ENCODE peak calls at places on chromosome 16, in four cellular contexts. E is transverse colon, F is tibial nerve, A is sigmoid colon. U is an unnamed sample.
A peak's percentile ranks its signal among the peaks of the same experiment; 100 is the strongest.

GRCh38 chr16:25106567-25107465 is 4.7 kb upstream of the LCMT1 start:
- DNase-seq in E (peak; percentile 96), F (peak; percentile 90), A (peak; percentile 98), U (peak; percentile 97)

GRCh38 chr16:66830422-66831404 is at the start of gene NAE1:
- DNase-seq in E (peak; percentile 90), F (peak; percentile 69), A (peak; percentile 89), U (peak; percentile 89)

GRCh38 chr16:54212893-54213292 is 73.7 kb downstream of the IRX3 start:
- DNase-seq in E (no peak), F (no peak), A (no peak), U (no peak)

GRCh38 chr16:80526418-80527061 is 14.3 kb upstream of the DYNLRB2 start:
- DNase-seq in E (peak; percentile 42), F (peak; percentile 23), A (no peak), U (peak; percentile 48)

GRCh38 chr16:70160821-70161220 is 12.8 kb upstream of the CLEC18C start:
- DNase-seq in E (no peak), F (no peak), A (no peak), U (no peak)

GRCh38 chr16:48201515-48202201 is 42.4 kb upstream of the LONP2 start:
- DNase-seq in E (no peak), F (no peak), A (no peak), U (no peak)

GRCh38 chr16:82240111-82240510 is 70.1 kb upstream of the MPHOSPH6 start:
- DNase-seq in E (no peak), F (no peak), A (no peak), U (no peak)

GRCh38 chr16:88810868-88811599 is 694 bp downstream of the APRT start:
- DNase-seq in E (peak; percentile 79), F (peak; percentile 70), A (peak; percentile 90), U (peak; percentile 72)

GRCh38 chr16:4346205-4346781 is 4.8 kb downstream of the PAM16 start:
- DNase-seq in E (no peak), F (no peak), A (no peak), U (no peak)

GRCh38 chr16:55418586-55418985 is 60.4 kb upstream of the MMP2 start:
- DNase-seq in E (no peak), F (no peak), A (no peak), U (no peak)

GRCh38 chr16:19115148-19116021 is 1.6 kb downstream of the ITPRIPL2 start:
- DNase-seq in E (no peak), F (no peak), A (no peak), U (no peak)

GRCh38 chr16:55487048-55487803 is 8.2 kb downstream of the MMP2 start:
- DNase-seq in E (no peak), F (peak; percentile 77), A (peak; percentile 90), U (no peak)

GRCh38 chr16:64408699-64409098 is 713.2 kb downstream of the CDH11 start:
- DNase-seq in E (no peak), F (no peak), A (no peak), U (no peak)

GRCh38 chr16:9002042-9002441 is 38.3 kb upstream of the USP7 start:
- DNase-seq in E (no peak), F (no peak), A (no peak), U (no peak)

GRCh38 chr16:8866118-8866883 is 2.5 kb downstream of the CARHSP1 start:
- DNase-seq in E (peak; percentile 54), F (peak; percentile 43), A (peak; percentile 89), U (peak; percentile 49)

GRCh38 chr16:48318630-48319029 is 66.6 kb downstream of the SIAH1 start:
- DNase-seq in E (peak; percentile 10), F (no peak), A (no peak), U (no peak)

GRCh38 chr16:46690281-46691178 is 1.1 kb downstream of the ORC6 start:
- DNase-seq in E (peak; percentile 38), F (no peak), A (no peak), U (no peak)

GRCh38 chr16:79970551-79971236 is 370.2 kb upstream of the MAF start:
- DNase-seq in E (peak; percentile 8), F (peak; percentile 52), A (peak; percentile 77), U (no peak)

GRCh38 chr16:89922884-89923639 is at the start of gene TUBB3:
- DNase-seq in E (peak; percentile 58), F (no peak), A (no peak), U (peak; percentile 69)

GRCh38 chr16:67329901-67330300 is 3.3 kb downstream of the LRRC36 start:
- DNase-seq in E (no peak), F (no peak), A (no peak), U (no peak)

GRCh38 chr16:50253511-50253903 is 12.8 kb upstream of the ADCY7 start:
- DNase-seq in E (no peak), F (no peak), A (no peak), U (no peak)

GRCh38 chr16:4306439-4307214 is 9.2 kb upstream of the GLIS2 start:
- DNase-seq in E (no peak), F (no peak), A (peak; percentile 69), U (no peak)

GRCh38 chr16:80167657-80168056 is 373.1 kb upstream of the DYNLRB2 start:
- DNase-seq in E (no peak), F (no peak), A (no peak), U (no peak)

DNA sequence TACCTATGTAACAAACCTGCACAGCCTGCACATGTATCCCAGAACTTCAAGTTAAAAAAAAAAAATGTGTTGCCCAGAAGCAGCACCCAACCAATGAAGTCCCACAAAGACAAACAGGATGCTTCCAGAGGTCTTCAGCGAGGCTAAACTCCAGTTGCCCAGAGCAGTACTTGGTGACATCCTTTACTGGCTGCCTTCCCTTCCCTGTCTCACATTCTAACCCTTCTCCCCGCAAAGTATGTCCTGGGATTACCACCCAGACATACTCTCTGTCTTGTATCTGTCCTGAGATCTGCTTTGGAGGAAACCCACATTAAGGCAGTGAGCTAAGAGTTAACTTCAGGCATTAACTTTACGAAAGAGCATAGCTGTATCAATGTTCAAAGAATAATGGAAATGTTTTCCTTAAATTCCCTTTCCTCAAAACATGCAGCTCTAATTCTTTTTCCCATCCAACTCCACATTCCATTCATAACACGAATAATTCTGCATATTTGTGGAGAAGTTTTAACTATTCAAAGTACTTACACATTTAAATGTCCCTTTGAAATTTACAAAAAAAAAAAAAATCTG is 385.2 kb downstream of the NPIPA8 start:
- DNase-seq in E (no peak), F (no peak), A (no peak), U (no peak)
- TF ChIP-seq EP300 in E (no peak), F (no peak), A (no peak), U (no peak)

GRCh38 chr16:85350973-85351372 is 238.7 kb upstream of the CIBAR2 start:
- DNase-seq in E (peak; percentile 93), F (peak; percentile 74), A (peak; percentile 98), U (peak; percentile 98)
- TF ChIP-seq EP300 in E (no peak), F (peak; percentile 71), A (peak; percentile 17), U (no peak)

GRCh38 chr16:1964506-1965471 is at the start of gene RPS2:
- DNase-seq in E (peak; percentile 99), F (peak; percentile 99), A (peak; percentile 100), U (peak; percentile 100)
- TF ChIP-seq EP300 in E (no peak), F (peak; percentile 100), A (peak; percentile 35), U (peak; percentile 54)

DNA sequence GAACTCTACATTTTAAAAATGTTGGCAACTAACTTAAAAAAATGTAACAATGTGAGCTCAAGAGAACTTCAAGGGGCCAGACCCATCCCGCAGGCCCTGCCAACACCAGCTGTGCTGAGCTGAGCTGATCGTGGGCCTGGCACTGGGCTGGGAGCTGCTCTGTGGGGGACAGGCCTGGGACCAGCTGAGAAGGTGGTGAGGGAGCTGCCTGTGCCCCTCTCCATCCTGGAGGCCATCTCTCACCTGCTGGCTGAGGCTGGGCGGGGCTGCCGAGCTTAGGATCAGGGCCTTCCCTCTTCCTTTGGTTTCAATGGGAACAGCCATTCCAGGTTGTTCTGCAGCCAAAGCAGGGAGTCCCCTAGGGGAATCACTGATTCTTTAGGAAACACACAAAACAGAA is 58.2 kb downstream of the IL21R start:
- DNase-seq in E (no peak), F (no peak), A (no peak), U (no peak)
- TF ChIP-seq EP300 in E (no peak), F (no peak), A (no peak), U (no peak)

DNA sequence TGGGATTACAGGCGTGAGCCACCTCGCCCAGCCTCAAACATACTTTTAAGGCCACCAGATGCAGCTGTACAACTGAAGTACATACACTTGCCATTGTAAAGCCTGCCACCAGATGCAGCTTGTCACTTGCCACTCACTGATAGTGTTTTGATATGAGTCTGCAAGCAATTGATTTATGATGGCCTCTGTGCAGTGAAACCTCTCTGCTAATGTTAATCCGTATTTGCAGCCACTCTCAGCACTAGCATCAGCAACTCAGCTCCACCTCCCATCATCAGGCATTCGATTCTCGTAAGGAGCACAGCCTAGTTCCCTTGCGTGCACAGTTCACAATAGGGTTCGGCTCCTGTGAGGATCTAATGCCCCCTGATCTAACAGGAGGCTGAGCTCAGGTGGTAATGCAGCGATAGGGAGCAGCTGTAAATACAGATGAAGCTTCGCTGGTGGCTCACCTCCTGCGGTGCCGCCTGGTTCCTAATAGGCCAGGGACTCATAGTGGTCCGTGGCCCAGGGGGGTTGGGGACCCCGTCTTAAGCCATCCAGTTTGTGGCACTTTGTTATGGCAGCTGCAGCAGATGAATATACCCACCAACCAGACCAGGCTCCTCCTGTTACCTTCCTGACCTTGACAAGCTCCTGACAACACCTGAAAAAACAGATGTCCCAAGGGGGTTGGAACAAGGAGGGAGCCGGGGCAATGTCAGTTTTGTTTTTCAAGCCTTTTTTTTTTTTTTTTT is 1.3 kb upstream of the HERPUD1 start:
- DNase-seq in E (peak; percentile 42), F (no peak), A (peak; percentile 64), U (no peak)
- TF ChIP-seq EP300 in E (no peak), F (no peak), A (no peak), U (no peak)

DNA sequence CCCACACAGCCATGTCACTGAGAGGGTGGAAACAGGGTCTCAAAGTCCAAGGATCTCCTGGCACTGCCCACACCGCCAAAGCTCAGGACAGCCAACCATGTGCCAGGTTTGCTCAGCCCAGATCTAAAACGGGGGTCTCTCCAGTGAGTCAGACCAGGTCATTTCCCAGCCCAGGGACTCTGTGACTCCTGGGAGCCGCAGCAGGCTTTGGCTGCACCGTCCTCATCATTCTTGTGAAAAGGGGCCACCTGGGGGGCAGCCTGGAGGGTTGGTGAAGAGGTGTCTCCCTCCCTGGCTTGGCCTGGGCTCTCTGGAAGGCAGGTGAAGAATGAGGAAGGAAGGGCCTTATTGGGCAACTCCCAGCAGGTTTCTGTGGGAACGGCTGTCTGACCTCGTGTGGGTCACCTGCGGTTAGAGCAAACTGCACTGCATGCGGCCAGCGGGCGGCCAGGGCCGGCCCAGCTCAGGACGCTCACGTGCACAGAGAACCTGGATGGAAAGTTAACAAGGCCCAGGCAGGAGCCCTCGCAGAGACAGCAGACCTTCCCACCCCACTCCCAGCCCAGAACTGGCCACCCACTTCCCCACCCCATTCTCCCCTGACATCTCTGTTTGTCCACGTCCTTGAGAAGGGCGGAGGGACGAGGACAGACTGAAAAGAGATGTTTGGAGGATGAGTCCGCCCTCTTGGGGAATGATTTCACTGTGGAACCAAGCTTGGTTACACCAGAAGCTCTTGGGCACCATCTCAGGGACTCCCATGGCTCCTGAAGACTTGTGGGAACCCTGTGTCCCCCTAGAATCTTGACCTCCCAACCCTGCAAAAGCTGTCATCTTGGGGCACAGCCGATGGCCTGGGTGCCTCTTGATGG is 25.6 kb upstream of the LITAF start:
- DNase-seq in E (peak; percentile 86), F (no peak), A (no peak), U (peak; percentile 90)
- TF ChIP-seq EP300 in E (no peak), F (no peak), A (no peak), U (no peak)